ENCODE peak calls at places on chromosomes 5 and 9, in seven cellular contexts. N is AG09309; H is T follicular helper cell; R is tibial artery; K is SJSA1; P is stimulated activated naive CD4-positive, alpha-beta T cell treated with Interleukin-2 at 50 U/mL for 16 hours; U is fibroblast of lung. V is an unnamed sample.

GRCh38 chr5:142881076-142881466 is 110.9 kb downstream of the ARHGAP26 start:
- DNase-seq in N (peak; percentile 79), H (no peak), R (peak; percentile 41), K (no peak), P (no peak), U (peak; percentile 75), V (no peak)

GRCh38 chr5:139897982-139898381 is 102.4 kb downstream of the PSD2 start:
- DNase-seq in N (no peak), H (no peak), R (no peak), K (no peak), P (no peak), U (no peak), V (peak; percentile 22)

GRCh38 chr5:176528301-176528700 is 8.9 kb downstream of the RNF44 start:
- DNase-seq in N (no peak), H (no peak), R (no peak), K (no peak), P (no peak), U (no peak), V (no peak)

GRCh38 chr5:137075163-137075970 is 423.8 kb downstream of the SPOCK1 start:
- DNase-seq in N (no peak), H (no peak), R (no peak), K (peak; percentile 60), P (no peak), U (no peak), V (no peak)

GRCh38 chr5:82347213-82347947 is 69.2 kb upstream of the RPS23 start:
- DNase-seq in N (no peak), H (no peak), R (peak; percentile 64), K (peak; percentile 53), P (no peak), U (peak; percentile 80), V (no peak)

GRCh38 chr5:5270958-5271605 is 131.0 kb downstream of the ADAMTS16 start:
- DNase-seq in N (peak; percentile 63), H (no peak), R (peak; percentile 49), K (peak; percentile 92), P (no peak), U (peak; percentile 67), V (peak; percentile 78)

GRCh38 chr5:120806132-120806531 is 342.0 kb downstream of the PRR16 start:
- DNase-seq in N (peak; percentile 16), H (no peak), R (peak; percentile 20), K (no peak), P (no peak), U (peak; percentile 76), V (no peak)

GRCh38 chr5:175460126-175460525 is 16.1 kb upstream of the DRD1 start:
- DNase-seq in N (no peak), H (no peak), R (no peak), K (peak; percentile 40), P (no peak), U (peak; percentile 34), V (no peak)

GRCh38 chr5:120093178-120093577 is 370.9 kb upstream of the PRR16 start:
- DNase-seq in N (no peak), H (no peak), R (no peak), K (no peak), P (no peak), U (no peak), V (peak; percentile 47)

GRCh38 chr5:84113246-84114118 is 271.2 kb downstream of the EDIL3 start:
- DNase-seq in N (no peak), H (no peak), R (no peak), K (no peak), P (no peak), U (no peak), V (no peak)

GRCh38 chr5:109689740-109690455 is at the start of gene MAN2A1:
- DNase-seq in N (no peak), H (peak; percentile 76), R (peak; percentile 76), K (peak; percentile 87), P (peak; percentile 74), U (peak; percentile 68), V (peak; percentile 89)

GRCh38 chr9:107635137-107635802 is 145.7 kb upstream of the KLF4 start:
- DNase-seq in N (no peak), H (no peak), R (no peak), K (no peak), P (no peak), U (peak; percentile 9), V (no peak)

GRCh38 chr5:40477856-40478546 is 201.7 kb upstream of the PTGER4 start:
- DNase-seq in N (peak; percentile 68), H (no peak), R (no peak), K (peak; percentile 66), P (no peak), U (peak; percentile 33), V (no peak)

GRCh38 chr5:181260720-181261319 is at the start of gene TRIM52:
- DNase-seq in N (peak; percentile 61), H (peak; percentile 85), R (peak; percentile 89), K (peak; percentile 96), P (no peak), U (peak; percentile 92), V (peak; percentile 90)

GRCh38 chr5:107968998-107969397 is 298.3 kb upstream of the EFNA5 start:
- DNase-seq in N (no peak), H (no peak), R (no peak), K (peak; percentile 62), P (no peak), U (peak; percentile 54), V (no peak)

GRCh38 chr9:137172907-137173794 is 1.3 kb upstream of the TMEM210 start:
- DNase-seq in N (no peak), H (no peak), R (no peak), K (no peak), P (no peak), U (no peak), V (no peak)

GRCh38 chr9:110994771-110995241 is 43.5 kb downstream of the LPAR1 start:
- DNase-seq in N (no peak), H (no peak), R (no peak), K (peak; percentile 34), P (no peak), U (peak; percentile 82), V (no peak)

GRCh38 chr5:138465288-138466057 is at the start of gene EGR1:
- DNase-seq in N (peak; percentile 84), H (peak; percentile 94), R (peak; percentile 96), K (peak; percentile 100), P (peak; percentile 89), U (peak; percentile 95), V (peak; percentile 97)

GRCh38 chr5:138898336-138898735 is 23.2 kb upstream of the LRRTM2 start:
- DNase-seq in N (no peak), H (no peak), R (no peak), K (no peak), P (no peak), U (no peak), V (no peak)

GRCh38 chr5:127355342-127355741 is 64.7 kb downstream of the MEGF10 start:
- DNase-seq in N (no peak), H (no peak), R (no peak), K (no peak), P (no peak), U (no peak), V (no peak)

GRCh38 chr9:74147906-74148305 is 349.2 kb upstream of the RORB start:
- DNase-seq in N (no peak), H (no peak), R (no peak), K (no peak), P (no peak), U (no peak), V (no peak)

GRCh38 chr9:84001621-84002020 is 21.0 kb downstream of the RMI1 start:
- DNase-seq in N (no peak), H (no peak), R (no peak), K (no peak), P (no peak), U (no peak), V (no peak)

V was measured in sciatic nerve.